ENCODE peak calls at places on chromosomes 12 and 14, in nine cellular contexts. A is Peyer's patch, C is upper lobe of left lung, B is tibial nerve, W is stomach, K is thyroid gland, P is heart left ventricle, H is esophagus muscularis mucosa, D is IMR-90. I is an unnamed sample.

GRCh38 chr12:16602412-16602811 is 3.5 kb downstream of the LMO3 start:
- DNase-seq in K (no peak), B (no peak), H (no peak), D (no peak), C (no peak), P (no peak), A (no peak), W (no peak), I (no peak)

GRCh38 chr12:90978117-90978770 is 23.3 kb upstream of the CCER1 start:
- DNase-seq in D (peak; percentile 79), B (no peak), K (no peak), W (no peak), A (no peak), H (no peak), C (no peak), P (no peak), I (no peak)

GRCh38 chr14:89425931-89426330 is 8.9 kb upstream of the FOXN3 start:
- DNase-seq in C (no peak), B (no peak), W (no peak), H (no peak), A (no peak), D (peak; percentile 99), K (peak; percentile 8), P (no peak), I (peak; percentile 61)

GRCh38 chr12:104669057-104669770 is 212.5 kb downstream of the CHST11 start:
- DNase-seq in P (peak; percentile 70), B (no peak), A (no peak), W (peak; percentile 80), H (no peak), C (peak; percentile 75), K (peak; percentile 80), D (no peak), I (peak; percentile 91)

GRCh38 chr12:117789195-117789912 is 179.4 kb downstream of the KSR2 start:
- DNase-seq in C (no peak), A (no peak), K (no peak), W (no peak), H (no peak), D (no peak), P (no peak), B (no peak), I (no peak)

GRCh38 chr12:48194780-48195179 is 8.3 kb downstream of the OR10AD1 start:
- DNase-seq in C (no peak), W (no peak), P (no peak), A (no peak), B (no peak), K (no peak), H (no peak), D (no peak), I (no peak)

GRCh38 chr12:103840881-103841689 is at the start of gene NT5DC3:
- DNase-seq in K (peak; percentile 80), D (peak; percentile 74), W (peak; percentile 80), P (peak; percentile 79), A (peak; percentile 88), C (peak; percentile 84), H (peak; percentile 93), B (peak; percentile 60), I (peak; percentile 93)

GRCh38 chr12:117119592-117120198 is 20.5 kb upstream of the TESC start:
- DNase-seq in H (no peak), P (no peak), D (no peak), K (no peak), A (no peak), C (no peak), W (no peak), B (no peak), I (no peak)

GRCh38 chr14:49939884-49940510 is 47.1 kb downstream of the ARF6 start:
- DNase-seq in W (no peak), K (peak; percentile 29), P (no peak), H (no peak), B (no peak), D (no peak), C (no peak), A (no peak), I (no peak)

GRCh38 chr12:92674500-92674899 is 28.3 kb upstream of the PLEKHG7 start:
- DNase-seq in B (no peak), W (no peak), C (no peak), D (no peak), A (no peak), P (no peak), K (no peak), H (peak; percentile 79), I (no peak)

GRCh38 chr12:43336962-43337555 is 214.9 kb downstream of the ADAMTS20 start:
- DNase-seq in B (no peak), A (no peak), H (no peak), D (peak; percentile 70), P (no peak), W (no peak), K (no peak), C (no peak), I (no peak)

GRCh38 chr14:25090716-25091454 is 40.9 kb upstream of the STXBP6 start:
- DNase-seq in H (no peak), B (no peak), K (peak; percentile 77), C (no peak), P (no peak), D (peak; percentile 66), W (peak; percentile 48), A (no peak), I (no peak)

GRCh38 chr12:49389092-49389703 is 21.9 kb downstream of the SPATS2 start:
- DNase-seq in A (no peak), C (peak; percentile 35), H (no peak), W (peak; percentile 28), B (no peak), K (peak; percentile 15), D (no peak), P (no peak), I (no peak)

GRCh38 chr12:95701275-95701674 is 89.3 kb downstream of the NTN4 start:
- DNase-seq in H (no peak), K (no peak), W (no peak), C (no peak), A (no peak), D (peak; percentile 60), P (no peak), B (no peak), I (no peak)

GRCh38 chr12:54018608-54018984 is 9.6 kb upstream of the HOXC6 start:
- DNase-seq in B (peak; percentile 68), P (no peak), D (no peak), C (no peak), H (no peak), W (no peak), A (peak; percentile 51), K (no peak), I (no peak)

GRCh38 chr12:2281446-2281845 is 228.7 kb downstream of the CACNA1C start:
- DNase-seq in D (no peak), W (no peak), K (no peak), A (no peak), C (no peak), B (no peak), H (no peak), P (no peak), I (no peak)

GRCh38 chr12:29726321-29726692 is 57.4 kb downstream of the TMTC1 start:
- DNase-seq in D (peak; percentile 38), H (no peak), A (no peak), C (no peak), K (no peak), W (no peak), P (no peak), B (no peak), I (no peak)

GRCh38 chr14:104774453-104775072 is 21.0 kb downstream of the AKT1 start:
- DNase-seq in K (peak; percentile 88), A (no peak), B (no peak), D (no peak), C (peak; percentile 80), P (no peak), H (no peak), W (peak; percentile 88), I (no peak)

GRCh38 chr12:47391566-47391965 is 311.8 kb upstream of the AMIGO2 start:
- DNase-seq in D (no peak), A (no peak), K (peak; percentile 8), P (no peak), B (no peak), C (no peak), H (no peak), W (peak; percentile 26), I (no peak)

GRCh38 chr12:85632390-85632789 is 203.8 kb downstream of the RASSF9 start:
- DNase-seq in K (no peak), B (no peak), W (no peak), P (no peak), C (no peak), H (no peak), D (peak; percentile 68), A (no peak), I (no peak)

DNA sequence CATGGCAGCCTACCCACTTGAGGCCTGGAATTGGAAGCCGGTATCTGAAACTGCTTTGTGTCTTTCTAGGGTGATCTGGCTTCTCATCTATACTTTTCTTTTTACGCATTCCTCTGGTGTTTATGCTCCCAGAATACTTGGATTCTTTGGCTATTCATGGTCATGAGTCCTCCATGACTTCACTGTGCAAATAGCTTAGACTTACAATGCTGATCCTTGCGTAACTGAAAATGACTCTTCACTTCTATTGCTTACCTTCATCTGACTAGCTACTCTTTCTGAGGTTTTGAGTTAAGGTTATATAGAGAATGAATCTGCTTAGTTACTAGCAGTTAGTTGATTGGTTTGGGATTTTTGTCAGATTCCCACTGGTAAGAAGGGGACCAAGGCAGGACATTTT is 121.7 kb upstream of the NOVA1 start:
- DNase-seq in A (no peak), H (no peak), C (no peak), W (no peak), B (no peak), K (no peak), D (peak; percentile 38), P (no peak), I (no peak)
- TF ChIP-seq POLR2A in A (no peak), H (no peak), C (no peak), W (no peak), B (no peak), K (no peak), D (no peak), P (no peak), I (no peak)

DNA sequence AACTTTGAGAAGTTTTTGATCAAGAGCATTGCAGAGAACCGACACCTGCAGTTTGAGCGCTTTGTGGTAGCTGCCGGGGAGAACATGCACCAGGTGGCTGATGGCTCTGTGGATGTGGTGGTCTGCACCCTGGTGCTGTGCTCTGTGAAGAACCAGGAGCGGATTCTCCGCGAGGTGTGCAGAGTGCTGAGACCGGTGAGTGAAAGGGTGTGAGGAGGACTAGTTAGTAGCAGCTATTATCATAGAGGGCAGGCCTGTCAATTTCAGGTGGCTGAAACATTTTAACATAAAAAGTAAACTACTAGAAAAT is 27.0 kb upstream of the HIGD1C start:
- DNase-seq in D (no peak), P (no peak), A (no peak), H (no peak), B (no peak), W (no peak), K (peak; percentile 27), C (no peak), I (no peak)
- H3K4me3 ChIP-seq in D (peak overlapping the region; percentile 37), P (peak overlapping the region; percentile 88), A (peak overlapping the region; percentile 79), H (peak overlapping the region; percentile 72), B (peak overlapping the region; percentile 60), W (peak overlapping the region; percentile 82), K (peak overlapping the region; percentile 80), C (peak overlapping the region; percentile 70), I (peak overlapping the region; percentile 80)

GRCh38 chr14:100905166-100905565 is 1.6 kb upstream of the RTL1 start:
- DNase-seq in P (no peak), C (no peak), A (no peak), D (no peak), K (no peak), H (no peak), B (no peak), W (no peak), I (peak; percentile 54)
- H3K36me3 ChIP-seq in P (no peaks in the 10 kb centered on the region), C (no peaks in the 10 kb centered on the region), A (no peaks in the 10 kb centered on the region), D (peaks cover 59% of the 10 kb centered on the region), K (no peaks in the 10 kb centered on the region), H (no peaks in the 10 kb centered on the region), B (no peaks in the 10 kb centered on the region), W (no peaks in the 10 kb centered on the region), I (no peaks in the 10 kb centered on the region)

GRCh38 chr14:95294834-95295599 is 24.7 kb downstream of the CLMN start:
- DNase-seq in B (no peak), P (no peak), K (peak; percentile 61), D (no peak), A (no peak), W (peak; percentile 65), C (no peak), H (no peak), I (no peak)
- TF ChIP-seq POLR2A in B (no peak), P (no peak), K (no peak), D (no peak), A (no peak), W (no peak), C (no peak), H (no peak), I (no peak)